ENCODE peak calls at places on chromosomes 7 and 10, in six cellular contexts. R, K, I, U, A and Z are unnamed samples.

GRCh38 chr7:100662377-100662776 is 6.1 kb upstream of the ACTL6B start:
- DNase-seq in R (no peak), K (no peak), I (no peak), U (no peak), A (no peak), Z (no peak)

GRCh38 chr7:17557305-17557704 is 258.9 kb downstream of the AHR start:
- DNase-seq in R (no peak), K (no peak), I (no peak), U (no peak), A (no peak), Z (no peak)

GRCh38 chr10:86321568-86321967 is 45.0 kb downstream of the GRID1 start:
- DNase-seq in R (no peak), K (no peak), I (no peak), U (no peak), A (no peak), Z (no peak)

GRCh38 chr10:86953747-86954680 is 3.4 kb downstream of the MMRN2 start:
- DNase-seq in R (peak), K (no peak), I (no peak), U (no peak), A (peak), Z (no peak)

GRCh38 chr7:50751136-50751535 is 31.6 kb downstream of the GRB10 start:
- DNase-seq in R (no peak), K (no peak), I (no peak), U (no peak), A (no peak), Z (no peak)

GRCh38 chr7:50356212-50356944 is 51.9 kb downstream of the IKZF1 start:
- DNase-seq in R (peak), K (no peak), I (no peak), U (no peak), A (no peak), Z (no peak)

GRCh38 chr7:140294454-140294853 is 103.9 kb downstream of the SLC37A3 start:
- DNase-seq in R (no peak), K (no peak), I (no peak), U (peak), A (no peak), Z (no peak)

GRCh38 chr7:33459340-33459751 is 330.0 kb downstream of the BBS9 start:
- DNase-seq in R (no peak), K (peak), I (no peak), U (no peak), A (no peak), Z (no peak)

GRCh38 chr10:12390733-12391132 is 41.4 kb downstream of the CAMK1D start:
- DNase-seq in R (no peak), K (no peak), I (no peak), U (no peak), A (no peak), Z (no peak)

GRCh38 chr10:84008878-84009277 is 130.4 kb upstream of the GHITM start:
- DNase-seq in R (peak), K (no peak), I (no peak), U (no peak), A (peak), Z (no peak)

GRCh38 chr7:47347346-47347745 is 234.6 kb downstream of the TNS3 start:
- DNase-seq in R (no peak), K (no peak), I (no peak), U (no peak), A (no peak), Z (no peak)

GRCh38 chr7:98178321-98178720 is 32.9 kb upstream of the BHLHA15 start:
- DNase-seq in R (no peak), K (no peak), I (no peak), U (no peak), A (no peak), Z (no peak)

GRCh38 chr7:148501707-148502139 is 88.8 kb upstream of the C7orf33 start:
- DNase-seq in R (no peak), K (no peak), I (no peak), U (peak), A (peak), Z (no peak)

GRCh38 chr7:150974468-150975391 is 3.4 kb downstream of the KCNH2 start:
- DNase-seq in R (peak), K (no peak), I (peak), U (no peak), A (peak), Z (peak)

GRCh38 chr10:80136134-80136571 is 3.6 kb downstream of the PLAC9 start:
- DNase-seq in R (no peak), K (no peak), I (no peak), U (no peak), A (no peak), Z (no peak)

GRCh38 chr7:112622159-112622715 is 141.4 kb downstream of the LSMEM1 start:
- DNase-seq in R (no peak), K (no peak), I (no peak), U (no peak), A (no peak), Z (no peak)

GRCh38 chr10:58951087-58951486 is 225.4 kb upstream of the PHYHIPL start:
- DNase-seq in R (no peak), K (peak), I (no peak), U (no peak), A (no peak), Z (no peak)

GRCh38 chr10:133473270-133473669 is 19.5 kb downstream of the SCART1 start:
- DNase-seq in R (no peak), K (no peak), I (no peak), U (no peak), A (no peak), Z (no peak)

GRCh38 chr10:6141296-6142151 is 52.7 kb downstream of the RBM17 start:
- DNase-seq in R (peak), K (no peak), I (peak), U (peak), A (no peak), Z (peak)

GRCh38 chr10:34815174-34816066 is at the start of gene PARD3:
- DNase-seq in R (peak), K (peak), I (peak), U (no peak), A (peak), Z (peak)

GRCh38 chr7:1992554-1992953 is 240.2 kb downstream of the MAD1L1 start:
- DNase-seq in R (no peak), K (no peak), I (no peak), U (no peak), A (no peak), Z (no peak)

GRCh38 chr10:16440396-16441105 is 3.7 kb downstream of the PTER start:
- DNase-seq in R (no peak), K (no peak), I (no peak), U (no peak), A (no peak), Z (no peak)

GRCh38 chr7:39721345-39721744 is 98.0 kb downstream of the RALA start:
- DNase-seq in R (no peak), K (no peak), I (no peak), U (no peak), A (no peak), Z (no peak)

GRCh38 chr7:114759347-114760062 is 162.4 kb upstream of the MDFIC start:
- DNase-seq in R (no peak), K (no peak), I (no peak), U (no peak), A (no peak), Z (no peak)

GRCh38 chr10:38118072-38118807 is 24.1 kb downstream of the ZNF37A start:
- DNase-seq in R (no peak), K (no peak), I (no peak), U (no peak), A (no peak), Z (no peak)

GRCh38 chr10:16905304-16905703 is 88.1 kb upstream of the RSU1 start:
- DNase-seq in R (no peak), K (no peak), I (no peak), U (no peak), A (no peak), Z (no peak)

GRCh38 chr10:4068255-4069028 is 283.4 kb upstream of the KLF6 start:
- DNase-seq in R (no peak), K (no peak), I (no peak), U (no peak), A (no peak), Z (no peak)

GRCh38 chr7:256981-257646 is 32.9 kb upstream of the FOXL3 start:
- DNase-seq in R (no peak), K (no peak), I (no peak), U (no peak), A (no peak), Z (no peak)

GRCh38 chr10:129888784-129889616 is 75.1 kb downstream of the EBF3 start:
- DNase-seq in R (peak), K (no peak), I (peak), U (no peak), A (peak), Z (peak)

GRCh38 chr10:63700209-63700934 is 179.2 kb downstream of the REEP3 start:
- DNase-seq in R (no peak), K (no peak), I (no peak), U (no peak), A (no peak), Z (no peak)

GRCh38 chr10:122019414-122019975 is 30.5 kb downstream of the TACC2 start:
- DNase-seq in R (no peak), K (no peak), I (no peak), U (no peak), A (peak), Z (no peak)

GRCh38 chr10:87753995-87754866 is 63.8 kb downstream of the ATAD1 start:
- DNase-seq in R (no peak), K (no peak), I (no peak), U (no peak), A (no peak), Z (no peak)

GRCh38 chr10:127243490-127244272 is 47.3 kb upstream of the INSYN2A start:
- DNase-seq in R (no peak), K (peak), I (no peak), U (no peak), A (peak), Z (no peak)

GRCh38 chr10:85604136-85604725 is 762.4 kb downstream of the GRID1 start:
- DNase-seq in R (no peak), K (no peak), I (no peak), U (no peak), A (no peak), Z (no peak)

GRCh38 chr7:106767073-106767472 is 98.0 kb upstream of the PIK3CG start:
- DNase-seq in R (no peak), K (no peak), I (no peak), U (no peak), A (no peak), Z (no peak)

GRCh38 chr10:33204049-33204448 is 130.4 kb downstream of the NRP1 start:
- DNase-seq in R (no peak), K (no peak), I (no peak), U (no peak), A (no peak), Z (no peak)

GRCh38 chr10:98257198-98257597 is 10.8 kb downstream of the LOXL4 start:
- DNase-seq in R (no peak), K (no peak), I (no peak), U (no peak), A (no peak), Z (no peak)

DNA sequence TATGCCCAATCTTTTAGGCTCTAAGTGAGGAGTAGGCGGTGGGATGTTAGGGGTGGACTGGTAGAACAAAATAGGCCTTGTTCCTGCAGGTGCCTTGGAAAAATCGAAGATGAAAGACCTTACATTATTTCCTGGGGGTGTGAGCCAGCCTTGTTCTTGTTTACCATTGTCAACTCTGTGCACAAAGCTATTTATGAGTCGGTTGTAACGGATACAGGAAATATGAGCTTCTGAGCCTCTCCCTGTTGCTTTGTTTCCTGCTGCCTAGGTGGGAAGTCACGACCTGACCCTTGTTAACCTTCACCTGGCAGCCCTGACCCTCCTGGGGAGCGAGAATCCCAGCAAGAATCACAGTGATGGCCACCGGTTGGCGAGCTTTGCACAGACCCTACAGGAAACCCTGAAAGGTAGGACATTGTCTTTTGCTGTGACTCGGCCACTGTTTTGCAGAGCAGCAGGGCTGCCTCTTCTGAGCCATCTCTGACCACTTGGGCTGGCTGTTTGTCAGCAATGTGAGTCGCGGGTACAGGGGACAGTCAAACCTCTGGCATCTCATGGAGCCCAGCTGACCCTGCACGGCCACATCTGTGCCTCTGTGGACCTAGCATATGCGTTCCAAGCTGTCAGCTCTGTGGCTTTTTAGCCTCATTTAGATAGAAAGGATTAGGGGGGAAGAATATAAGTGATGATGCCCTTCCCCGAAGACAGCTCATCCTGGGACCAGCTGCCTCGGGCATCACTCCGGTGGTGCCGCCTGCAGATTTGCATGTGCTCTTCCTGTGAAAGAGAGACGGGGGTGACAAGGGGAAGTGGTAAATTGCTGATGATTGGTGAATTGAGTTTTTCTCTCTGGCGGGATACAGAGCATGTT is 102.1 kb upstream of the ANLN start:
- DNase-seq in R (no peak), K (peak), I (no peak), U (no peak), A (peak), Z (no peak)
- TF ChIP-seq TAF1 in R (no peak), K (no peak), I (no peak), U (no peak), A (no peak), Z (no peak)

DNA sequence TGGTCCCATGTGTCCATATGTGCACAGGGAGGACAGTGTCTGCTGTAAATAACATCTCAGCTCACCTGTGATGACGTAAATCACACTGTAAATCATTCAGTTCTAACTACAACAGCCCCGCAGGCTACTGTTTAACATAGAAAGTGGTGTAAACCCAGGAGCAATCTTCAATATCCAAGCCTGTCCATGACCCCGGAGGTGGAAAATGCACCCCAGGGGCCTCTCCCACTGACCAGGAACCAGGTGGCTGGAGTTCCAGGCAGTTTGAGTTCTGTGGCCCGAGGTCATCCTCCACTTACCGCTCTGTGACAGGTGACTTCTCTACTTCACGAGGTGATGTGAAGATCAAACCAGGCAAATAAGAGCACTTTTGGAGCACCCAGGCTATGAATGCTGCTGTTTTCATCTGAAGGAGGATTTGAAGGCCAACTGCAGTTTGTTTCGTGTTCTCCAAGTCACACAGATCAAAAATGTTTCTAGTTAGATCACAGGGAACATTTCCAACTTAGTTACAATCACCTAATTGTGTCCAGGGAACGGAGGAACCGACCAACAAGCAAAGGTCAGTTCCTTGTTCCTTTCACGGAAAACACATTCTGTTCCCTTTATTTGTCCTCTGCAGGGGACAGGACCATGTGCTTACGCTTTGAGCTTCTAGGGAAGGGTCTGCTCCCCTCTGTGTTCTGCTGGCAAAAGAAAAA is 131.8 kb downstream of the WDR37 start:
- DNase-seq in R (no peak), K (no peak), I (no peak), U (no peak), A (no peak), Z (no peak)
- TF ChIP-seq POLR2A in R (no peak), K (no peak), I (no peak), U (no peak), A (no peak), Z (no peak)

GRCh38 chr7:146961617-146962016 is 845.0 kb downstream of the CNTNAP2 start:
- DNase-seq in R (no peak), K (no peak), I (no peak), U (no peak), A (no peak), Z (no peak)
- TF ChIP-seq TAF1 in R (no peak), K (no peak), I (no peak), U (no peak), A (no peak), Z (no peak)

GRCh38 chr7:27102578-27103442 is at the start of gene HOXA2:
- DNase-seq in R (no peak), K (no peak), I (no peak), U (no peak), A (no peak), Z (no peak)
- TF ChIP-seq POLR2A in R (no peak), K (no peak), I (no peak), U (no peak), A (no peak), Z (no peak)

GRCh38 chr7:133339772-133340171 is 86.9 kb downstream of the EXOC4 start:
- DNase-seq in R (no peak), K (no peak), I (no peak), U (no peak), A (no peak), Z (no peak)
- TF ChIP-seq TAF1 in R (no peak), K (no peak), I (no peak), U (no peak), A (no peak), Z (no peak)